ENCODE peak calls at places on chromosomes 3 and 15, in six cellular contexts. O is WTC11; V is omental fat pad; H is cardiac fibroblast; A is A172; M is CD8-positive, alpha-beta memory T cell. K is an unnamed sample.
A peak's percentile ranks its signal among the peaks of the same experiment; 100 is the strongest.

GRCh38 chr3:30282052-30282708 is 324.2 kb upstream of the TGFBR2 start:
- DNase-seq in O (no peak), H (peak; percentile 95), M (no peak), V (no peak), A (peak; percentile 94), K (peak; percentile 93)

GRCh38 chr15:36599824-36600365 is 20.5 kb downstream of the CDIN1 start:
- DNase-seq in V (no peak), H (no peak), A (no peak), O (no peak), M (no peak), K (no peak)

GRCh38 chr3:51539291-51539891 is 872 bp downstream of the RAD54L2 start:
- DNase-seq in V (peak; percentile 30), M (peak; percentile 10), O (peak; percentile 20), H (peak; percentile 65), A (peak; percentile 38), K (peak; percentile 60)

GRCh38 chr3:37491776-37492175 is 317.4 kb upstream of the LRRFIP2 start:
- DNase-seq in M (no peak), O (no peak), V (no peak), H (peak; percentile 30), A (no peak), K (no peak)

GRCh38 chr15:69823223-69823907 is 274.4 kb downstream of the TLE3 start:
- DNase-seq in O (no peak), M (no peak), V (no peak), H (peak; percentile 23), A (peak; percentile 48), K (no peak)

GRCh38 chr3:130850846-130851245 is 43.0 kb upstream of the ATP2C1 start:
- DNase-seq in V (no peak), A (peak; percentile 23), M (no peak), H (peak; percentile 30), O (no peak), K (no peak)

GRCh38 chr3:141360888-141361598 is 7.3 kb upstream of the ZBTB38 start:
- DNase-seq in V (no peak), A (peak; percentile 94), O (no peak), H (peak; percentile 93), M (peak; percentile 39), K (peak; percentile 82)

GRCh38 chr15:74240002-74240568 is 4.0 kb downstream of the CCDC33 start:
- DNase-seq in V (peak; percentile 32), H (peak; percentile 86), O (peak; percentile 23), A (peak; percentile 96), M (no peak), K (no peak)

GRCh38 chr3:140386357-140387100 is 291.3 kb upstream of the TRIM42 start:
- DNase-seq in A (no peak), H (no peak), M (no peak), O (no peak), V (no peak), K (no peak)

GRCh38 chr3:133881492-133881891 is 14.2 kb downstream of the RAB6B start:
- DNase-seq in V (no peak), M (no peak), O (no peak), H (no peak), A (no peak), K (no peak)

GRCh38 chr3:101836907-101837598 is 12.3 kb upstream of the NFKBIZ start:
- DNase-seq in V (no peak), A (peak; percentile 57), M (no peak), H (peak; percentile 85), O (no peak), K (no peak)

GRCh38 chr15:70281811-70282307 is 184.1 kb upstream of the TLE3 start:
- DNase-seq in O (no peak), M (no peak), H (peak; percentile 67), A (peak; percentile 42), V (no peak), K (no peak)

GRCh38 chr15:62895905-62896316 is 146.6 kb upstream of the TPM1 start:
- DNase-seq in A (peak; percentile 83), O (no peak), M (no peak), V (no peak), H (peak; percentile 96), K (peak; percentile 68)